ENCODE peak calls at places on chromosomes 4 and X, in four cellular contexts. One of them, this sample, is unnamed.

GRCh38 chr4:178202422-178202821 is 760.2 kb upstream of the AGA start:
- DNase-seq in hypothalamus: no peak
- DNase-seq in RPMI7951: no peak
- DNase-seq in NAMALWA: no peak
- DNase-seq in this sample: no peak

GRCh38 chr4:53633608-53634007 is 42.3 kb upstream of the LNX1 start:
- DNase-seq in hypothalamus: no peak
- DNase-seq in RPMI7951: peak; percentile 37
- DNase-seq in NAMALWA: no peak
- DNase-seq in this sample: peak; percentile 44

GRCh38 chrX:10582945-10583344 is 37.4 kb downstream of the MID1 start:
- DNase-seq in hypothalamus: no peak
- DNase-seq in RPMI7951: peak; percentile 64
- DNase-seq in NAMALWA: no peak
- DNase-seq in this sample: no peak

GRCh38 chrX:66684196-66684595 is 45.3 kb upstream of the EDA2R start:
- DNase-seq in hypothalamus: no peak
- DNase-seq in RPMI7951: peak; percentile 1
- DNase-seq in NAMALWA: no peak
- DNase-seq in this sample: no peak

GRCh38 chr4:105725623-105726022 is 17.0 kb downstream of the GSTCD start:
- DNase-seq in hypothalamus: no peak
- DNase-seq in RPMI7951: no peak
- DNase-seq in NAMALWA: no peak
- DNase-seq in this sample: no peak

GRCh38 chr4:86026720-86027119 is 333.1 kb downstream of the MAPK10 start:
- DNase-seq in hypothalamus: no peak
- DNase-seq in RPMI7951: no peak
- DNase-seq in NAMALWA: no peak
- DNase-seq in this sample: no peak

GRCh38 chr4:37982736-37983135 is 22.5 kb downstream of the PTTG2 start:
- DNase-seq in hypothalamus: no peak
- DNase-seq in RPMI7951: no peak
- DNase-seq in NAMALWA: no peak
- DNase-seq in this sample: no peak

GRCh38 chr4:61959087-61959486 is 759.0 kb downstream of the ADGRL3 start:
- DNase-seq in hypothalamus: no peak
- DNase-seq in RPMI7951: no peak
- DNase-seq in NAMALWA: no peak
- DNase-seq in this sample: no peak

GRCh38 chr4:7241587-7242125 is 49.3 kb downstream of the SORCS2 start:
- DNase-seq in hypothalamus: no peak
- DNase-seq in RPMI7951: no peak
- DNase-seq in NAMALWA: no peak
- DNase-seq in this sample: no peak

GRCh38 chrX:39491548-39492297 is 606.0 kb downstream of the BCOR start:
- DNase-seq in hypothalamus: no peak
- DNase-seq in RPMI7951: no peak
- DNase-seq in NAMALWA: peak; percentile 77
- DNase-seq in this sample: no peak

GRCh38 chrX:72394518-72395163 is 88.9 kb upstream of the CITED1 start:
- DNase-seq in hypothalamus: peak; percentile 0
- DNase-seq in RPMI7951: peak; percentile 51
- DNase-seq in NAMALWA: no peak
- DNase-seq in this sample: no peak

GRCh38 chr4:13384055-13384454 is 100.1 kb downstream of the RAB28 start:
- DNase-seq in hypothalamus: no peak
- DNase-seq in RPMI7951: no peak
- DNase-seq in NAMALWA: no peak
- DNase-seq in this sample: no peak

GRCh38 chrX:10486373-10486772 is 134.0 kb downstream of the MID1 start:
- DNase-seq in hypothalamus: no peak
- DNase-seq in RPMI7951: peak; percentile 69
- DNase-seq in NAMALWA: no peak
- DNase-seq in this sample: peak; percentile 9

GRCh38 chr4:98262431-98262830 is 1.2 kb downstream of the RAP1GDS1 start:
- DNase-seq in hypothalamus: no peak
- DNase-seq in RPMI7951: peak; percentile 1
- DNase-seq in NAMALWA: no peak
- DNase-seq in this sample: no peak

GRCh38 chrX:68487254-68487653 is 11.6 kb upstream of the YIPF6 start:
- DNase-seq in hypothalamus: no peak
- DNase-seq in RPMI7951: no peak
- DNase-seq in NAMALWA: no peak
- DNase-seq in this sample: no peak

GRCh38 chrX:76253432-76253831 is 80.6 kb downstream of the PBDC1 start:
- DNase-seq in hypothalamus: no peak
- DNase-seq in RPMI7951: peak; percentile 54
- DNase-seq in NAMALWA: peak; percentile 48
- DNase-seq in this sample: no peak

GRCh38 chr4:26152051-26152450 is 168.8 kb upstream of the RBPJ start:
- DNase-seq in hypothalamus: no peak
- DNase-seq in RPMI7951: no peak
- DNase-seq in NAMALWA: no peak
- DNase-seq in this sample: no peak

GRCh38 chr4:88457307-88458090 is 580 bp downstream of the HERC5 start:
- DNase-seq in hypothalamus: peak; percentile 65
- DNase-seq in RPMI7951: peak; percentile 47
- DNase-seq in NAMALWA: no peak
- DNase-seq in this sample: peak; percentile 11

GRCh38 chr4:80307183-80307735 is 28.3 kb upstream of the CFAP299 start:
- DNase-seq in hypothalamus: no peak
- DNase-seq in RPMI7951: no peak
- DNase-seq in NAMALWA: no peak
- DNase-seq in this sample: no peak

GRCh38 chrX:50814701-50815476 is 895 bp upstream of the SHROOM4 start:
- DNase-seq in hypothalamus: peak; percentile 13
- DNase-seq in RPMI7951: peak; percentile 10
- DNase-seq in NAMALWA: no peak
- DNase-seq in this sample: no peak

GRCh38 chr4:86032476-86033022 is 327.3 kb downstream of the MAPK10 start:
- DNase-seq in hypothalamus: no peak
- DNase-seq in RPMI7951: peak; percentile 97
- DNase-seq in NAMALWA: no peak
- DNase-seq in this sample: peak; percentile 7

GRCh38 chrX:130086414-130087207 is 23.7 kb downstream of the ELF4 start:
- DNase-seq in hypothalamus: no peak
- DNase-seq in RPMI7951: peak; percentile 90
- DNase-seq in NAMALWA: peak; percentile 68
- DNase-seq in this sample: no peak

GRCh38 chr4:25666031-25666630 is 10.5 kb downstream of the SLC34A2 start:
- DNase-seq in hypothalamus: no peak
- DNase-seq in RPMI7951: no peak
- DNase-seq in NAMALWA: no peak
- DNase-seq in this sample: no peak

GRCh38 chr4:3822230-3822947 is 56.2 kb downstream of the ADRA2C start:
- DNase-seq in hypothalamus: no peak
- DNase-seq in RPMI7951: no peak
- DNase-seq in NAMALWA: no peak
- DNase-seq in this sample: no peak

GRCh38 chr4:56641494-56642051 is 39.5 kb downstream of the HOPX start:
- DNase-seq in hypothalamus: no peak
- DNase-seq in RPMI7951: peak; percentile 72
- DNase-seq in NAMALWA: no peak
- DNase-seq in this sample: no peak

GRCh38 chr4:99949034-99949998 is 759 bp downstream of the H2AZ1 start:
- DNase-seq in hypothalamus: peak; percentile 82
- DNase-seq in RPMI7951: peak; percentile 90
- DNase-seq in NAMALWA: peak; percentile 96
- DNase-seq in this sample: peak; percentile 80

GRCh38 chr4:146098397-146098796 is 77.1 kb upstream of the LSM6 start:
- DNase-seq in hypothalamus: no peak
- DNase-seq in RPMI7951: no peak
- DNase-seq in NAMALWA: no peak
- DNase-seq in this sample: no peak

GRCh38 chr4:123443401-123444297 is 47.1 kb downstream of the SPRY1 start:
- DNase-seq in hypothalamus: no peak
- DNase-seq in RPMI7951: peak; percentile 50
- DNase-seq in NAMALWA: peak; percentile 30
- DNase-seq in this sample: no peak

GRCh38 chrX:130857207-130857606 is 45.8 kb downstream of the ENOX2 start:
- DNase-seq in hypothalamus: no peak
- DNase-seq in RPMI7951: no peak
- DNase-seq in NAMALWA: no peak
- DNase-seq in this sample: no peak

GRCh38 chrX:20414781-20415445 is 148.2 kb upstream of the RPS6KA3 start:
- DNase-seq in hypothalamus: no peak
- DNase-seq in RPMI7951: peak; percentile 24
- DNase-seq in NAMALWA: no peak
- DNase-seq in this sample: no peak

This sample was measured in tibial nerve.